ENCODE peak calls at places on chromosomes 13 and 19, in five cellular contexts. E, K, L, F and C are unnamed samples.

GRCh38 chr13:98686281-98686680 is 66.2 kb downstream of the SLC15A1 start:
- DNase-seq in E (no peak), K (no peak), L (no peak), F (no peak), C (no peak)

GRCh38 chr13:43445651-43446050 is 341.1 kb downstream of the ENOX1 start:
- DNase-seq in E (no peak), K (no peak), L (no peak), F (no peak), C (no peak)

GRCh38 chr19:1634938-1635243 is 17.5 kb downstream of the TCF3 start:
- DNase-seq in E (no peak), K (no peak), L (no peak), F (no peak), C (no peak)

GRCh38 chr13:94992277-94992989 is 280.1 kb upstream of the SOX21 start:
- DNase-seq in E (no peak), K (no peak), L (no peak), F (no peak), C (no peak)

GRCh38 chr13:72820156-72820897 is 38.4 kb downstream of the PIBF1 start:
- DNase-seq in E (no peak), K (no peak), L (no peak), F (no peak), C (no peak)

GRCh38 chr13:26473571-26474230 is 83.8 kb upstream of the WASF3 start:
- DNase-seq in E (no peak), K (no peak), L (no peak), F (no peak), C (peak; percentile 60)

GRCh38 chr19:38657633-38658222 is 10.3 kb downstream of the ACTN4 start:
- DNase-seq in E (peak; percentile 68), K (no peak), L (peak; percentile 73), F (no peak), C (no peak)

GRCh38 chr13:47661076-47661475 is 340.0 kb downstream of the SUCLA2 start:
- DNase-seq in E (no peak), K (no peak), L (no peak), F (no peak), C (no peak)

GRCh38 chr13:27619093-27619705 is 1.1 kb downstream of the LNX2 start:
- DNase-seq in E (no peak), K (no peak), L (no peak), F (no peak), C (no peak)

GRCh38 chr13:74210693-74211393 is 76.6 kb upstream of the KLF12 start:
- DNase-seq in E (no peak), K (peak; percentile 37), L (peak; percentile 60), F (no peak), C (no peak)

GRCh38 chr13:45055902-45056648 is 64.2 kb upstream of the GTF2F2 start:
- DNase-seq in E (no peak), K (no peak), L (no peak), F (no peak), C (no peak)

GRCh38 chr13:41465215-41465907 is 8.0 kb downstream of the RGCC start:
- DNase-seq in E (peak; percentile 94), K (peak; percentile 66), L (no peak), F (peak; percentile 75), C (no peak)

GRCh38 chr19:6352381-6353165 is 8.8 kb upstream of the CLPP start:
- DNase-seq in E (no peak), K (no peak), L (no peak), F (no peak), C (no peak)

GRCh38 chr13:25352806-25353205 is 19.0 kb upstream of the ATP8A2 start:
- DNase-seq in E (no peak), K (no peak), L (no peak), F (no peak), C (no peak)

GRCh38 chr13:67119481-67119883 is 110.7 kb downstream of the PCDH9 start:
- DNase-seq in E (no peak), K (no peak), L (peak; percentile 14), F (no peak), C (no peak)

GRCh38 chr19:9523885-9524474 is 14.5 kb downstream of the ZNF426 start:
- DNase-seq in E (no peak), K (no peak), L (no peak), F (no peak), C (no peak)

GRCh38 chr19:46426035-46426505 is 2.7 kb downstream of the PNMA8C start:
- DNase-seq in E (no peak), K (no peak), L (no peak), F (no peak), C (no peak)

GRCh38 chr19:4019578-4019977 is 12.0 kb downstream of the PIAS4 start:
- DNase-seq in E (no peak), K (no peak), L (no peak), F (no peak), C (no peak)

GRCh38 chr13:37072024-37072423 is 12.5 kb upstream of the SUPT20H start:
- DNase-seq in E (no peak), K (no peak), L (no peak), F (no peak), C (no peak)